ENCODE peak calls at places on chromosomes 4 and X, in ten cellular contexts. One of them, this sample, is unnamed.

GRCh38 chr4:42710329-42710728 is 53.4 kb upstream of the ATP8A1 start:
- DNase-seq in GM13976: no peak
- DNase-seq in HEK293T: no peak
- DNase-seq in stimulated activated CD4-positive, alpha-beta T cell treated with anti-CD3 and anti-CD28 coated beads, TNF-alpha, amount 100 ng/mL, for 24 hours: no peak
- DNase-seq in NCI-H69: no peak
- DNase-seq in naive thymus-derived CD8-positive, alpha-beta T cell: no peak
- DNase-seq in fibroblast of the conjunctiva: no peak
- DNase-seq in cardiac muscle cell: no peak
- DNase-seq in ELR: no peak
- DNase-seq in activated CD8-positive, alpha-beta memory T cell treated with anti-CD3 and anti-CD28 coated beads, Interleukin-2, amount 10 ng/mL, durations not matched to agents 7 days and 5 days: no peak
- DNase-seq in this sample: no peak

GRCh38 chr4:144190009-144190408 is 49.5 kb upstream of the GYPA start:
- DNase-seq in GM13976: no peak
- DNase-seq in stimulated activated CD4-positive, alpha-beta T cell treated with anti-CD3 and anti-CD28 coated beads, TNF-alpha, amount 100 ng/mL, for 24 hours: no peak
- DNase-seq in NCI-H69: no peak
- DNase-seq in activated CD8-positive, alpha-beta memory T cell treated with anti-CD3 and anti-CD28 coated beads, Interleukin-2, amount 10 ng/mL, durations not matched to agents 7 days and 5 days: no peak
- DNase-seq in ELR: no peak
- DNase-seq in naive thymus-derived CD8-positive, alpha-beta T cell: no peak
- DNase-seq in HEK293T: no peak
- DNase-seq in fibroblast of the conjunctiva: no peak
- DNase-seq in cardiac muscle cell: no peak
- DNase-seq in this sample: no peak

GRCh38 chrX:38233891-38234807 is 13.5 kb upstream of the SRPX start:
- DNase-seq in NCI-H69: no peak
- DNase-seq in stimulated activated CD4-positive, alpha-beta T cell treated with anti-CD3 and anti-CD28 coated beads, TNF-alpha, amount 100 ng/mL, for 24 hours: no peak
- DNase-seq in ELR: peak; percentile 76
- DNase-seq in naive thymus-derived CD8-positive, alpha-beta T cell: no peak
- DNase-seq in cardiac muscle cell: no peak
- DNase-seq in GM13976: no peak
- DNase-seq in fibroblast of the conjunctiva: peak; percentile 95
- DNase-seq in activated CD8-positive, alpha-beta memory T cell treated with anti-CD3 and anti-CD28 coated beads, Interleukin-2, amount 10 ng/mL, durations not matched to agents 7 days and 5 days: no peak
- DNase-seq in HEK293T: no peak
- DNase-seq in this sample: no peak

GRCh38 chr4:152956650-152957436 is 20.7 kb downstream of the FHDC1 start:
- DNase-seq in cardiac muscle cell: peak; percentile 37
- DNase-seq in GM13976: no peak
- DNase-seq in fibroblast of the conjunctiva: no peak
- DNase-seq in HEK293T: no peak
- DNase-seq in NCI-H69: peak; percentile 74
- DNase-seq in stimulated activated CD4-positive, alpha-beta T cell treated with anti-CD3 and anti-CD28 coated beads, TNF-alpha, amount 100 ng/mL, for 24 hours: no peak
- DNase-seq in activated CD8-positive, alpha-beta memory T cell treated with anti-CD3 and anti-CD28 coated beads, Interleukin-2, amount 10 ng/mL, durations not matched to agents 7 days and 5 days: no peak
- DNase-seq in ELR: peak; percentile 71
- DNase-seq in naive thymus-derived CD8-positive, alpha-beta T cell: no peak
- DNase-seq in this sample: no peak

GRCh38 chr4:37678624-37679023 is 7.6 kb downstream of the RELL1 start:
- DNase-seq in activated CD8-positive, alpha-beta memory T cell treated with anti-CD3 and anti-CD28 coated beads, Interleukin-2, amount 10 ng/mL, durations not matched to agents 7 days and 5 days: no peak
- DNase-seq in ELR: no peak
- DNase-seq in naive thymus-derived CD8-positive, alpha-beta T cell: no peak
- DNase-seq in GM13976: no peak
- DNase-seq in fibroblast of the conjunctiva: no peak
- DNase-seq in NCI-H69: peak; percentile 8
- DNase-seq in HEK293T: no peak
- DNase-seq in cardiac muscle cell: no peak
- DNase-seq in stimulated activated CD4-positive, alpha-beta T cell treated with anti-CD3 and anti-CD28 coated beads, TNF-alpha, amount 100 ng/mL, for 24 hours: no peak
- DNase-seq in this sample: no peak

GRCh38 chr4:3358660-3359059 is 65.8 kb downstream of the RGS12 start:
- DNase-seq in ELR: no peak
- DNase-seq in fibroblast of the conjunctiva: no peak
- DNase-seq in HEK293T: no peak
- DNase-seq in cardiac muscle cell: no peak
- DNase-seq in activated CD8-positive, alpha-beta memory T cell treated with anti-CD3 and anti-CD28 coated beads, Interleukin-2, amount 10 ng/mL, durations not matched to agents 7 days and 5 days: no peak
- DNase-seq in NCI-H69: no peak
- DNase-seq in stimulated activated CD4-positive, alpha-beta T cell treated with anti-CD3 and anti-CD28 coated beads, TNF-alpha, amount 100 ng/mL, for 24 hours: no peak
- DNase-seq in naive thymus-derived CD8-positive, alpha-beta T cell: no peak
- DNase-seq in GM13976: no peak
- DNase-seq in this sample: no peak

GRCh38 chr4:16573181-16573580 is 325.3 kb downstream of the LDB2 start:
- DNase-seq in naive thymus-derived CD8-positive, alpha-beta T cell: no peak
- DNase-seq in ELR: peak; percentile 29
- DNase-seq in GM13976: no peak
- DNase-seq in stimulated activated CD4-positive, alpha-beta T cell treated with anti-CD3 and anti-CD28 coated beads, TNF-alpha, amount 100 ng/mL, for 24 hours: no peak
- DNase-seq in HEK293T: no peak
- DNase-seq in fibroblast of the conjunctiva: peak; percentile 23
- DNase-seq in activated CD8-positive, alpha-beta memory T cell treated with anti-CD3 and anti-CD28 coated beads, Interleukin-2, amount 10 ng/mL, durations not matched to agents 7 days and 5 days: no peak
- DNase-seq in cardiac muscle cell: no peak
- DNase-seq in NCI-H69: no peak
- DNase-seq in this sample: no peak

GRCh38 chrX:51894697-51895336 is 1.4 kb downstream of the MAGED1 start:
- DNase-seq in GM13976: peak; percentile 39
- DNase-seq in stimulated activated CD4-positive, alpha-beta T cell treated with anti-CD3 and anti-CD28 coated beads, TNF-alpha, amount 100 ng/mL, for 24 hours: no peak
- DNase-seq in NCI-H69: peak; percentile 6
- DNase-seq in ELR: peak; percentile 32
- DNase-seq in fibroblast of the conjunctiva: no peak
- DNase-seq in activated CD8-positive, alpha-beta memory T cell treated with anti-CD3 and anti-CD28 coated beads, Interleukin-2, amount 10 ng/mL, durations not matched to agents 7 days and 5 days: peak; percentile 47
- DNase-seq in naive thymus-derived CD8-positive, alpha-beta T cell: peak; percentile 73
- DNase-seq in HEK293T: peak; percentile 12
- DNase-seq in cardiac muscle cell: peak; percentile 38
- DNase-seq in this sample: no peak

GRCh38 chr4:7255996-7256395 is 63.7 kb downstream of the SORCS2 start:
- DNase-seq in stimulated activated CD4-positive, alpha-beta T cell treated with anti-CD3 and anti-CD28 coated beads, TNF-alpha, amount 100 ng/mL, for 24 hours: no peak
- DNase-seq in activated CD8-positive, alpha-beta memory T cell treated with anti-CD3 and anti-CD28 coated beads, Interleukin-2, amount 10 ng/mL, durations not matched to agents 7 days and 5 days: no peak
- DNase-seq in naive thymus-derived CD8-positive, alpha-beta T cell: no peak
- DNase-seq in GM13976: no peak
- DNase-seq in HEK293T: no peak
- DNase-seq in NCI-H69: no peak
- DNase-seq in fibroblast of the conjunctiva: no peak
- DNase-seq in cardiac muscle cell: no peak
- DNase-seq in ELR: no peak
- DNase-seq in this sample: no peak

GRCh38 chr4:120209706-120210105 is 143.1 kb upstream of the MAD2L1 start:
- DNase-seq in stimulated activated CD4-positive, alpha-beta T cell treated with anti-CD3 and anti-CD28 coated beads, TNF-alpha, amount 100 ng/mL, for 24 hours: no peak
- DNase-seq in GM13976: no peak
- DNase-seq in fibroblast of the conjunctiva: no peak
- DNase-seq in NCI-H69: no peak
- DNase-seq in cardiac muscle cell: no peak
- DNase-seq in activated CD8-positive, alpha-beta memory T cell treated with anti-CD3 and anti-CD28 coated beads, Interleukin-2, amount 10 ng/mL, durations not matched to agents 7 days and 5 days: no peak
- DNase-seq in HEK293T: no peak
- DNase-seq in naive thymus-derived CD8-positive, alpha-beta T cell: no peak
- DNase-seq in ELR: no peak
- DNase-seq in this sample: no peak

GRCh38 chrX:112043997-112044396 is 38.6 kb downstream of the TRPC5 start:
- DNase-seq in fibroblast of the conjunctiva: peak; percentile 1
- DNase-seq in NCI-H69: peak; percentile 19
- DNase-seq in HEK293T: no peak
- DNase-seq in GM13976: no peak
- DNase-seq in stimulated activated CD4-positive, alpha-beta T cell treated with anti-CD3 and anti-CD28 coated beads, TNF-alpha, amount 100 ng/mL, for 24 hours: no peak
- DNase-seq in ELR: peak; percentile 1
- DNase-seq in naive thymus-derived CD8-positive, alpha-beta T cell: no peak
- DNase-seq in cardiac muscle cell: peak; percentile 44
- DNase-seq in activated CD8-positive, alpha-beta memory T cell treated with anti-CD3 and anti-CD28 coated beads, Interleukin-2, amount 10 ng/mL, durations not matched to agents 7 days and 5 days: no peak
- DNase-seq in this sample: no peak